ENCODE peak calls at places on chromosomes 16 and 17, in nine cellular contexts. Z is heart right ventricle; H is GM03348; J is activated CD8-positive, alpha-beta T cell treated with anti-CD3 and anti-CD28 coated beads, Interleukin-2, amount 10 ng/mL, durations not matched to agents 7 days and 5 days; R is left cardiac atrium; Y is CD8-positive, alpha-beta T cell; K is HuH-7; N is 8988T; W is effector CD4-positive, alpha-beta T cell. U is an unnamed sample.

GRCh38 chr17:58002154-58002553 is 4.9 kb downstream of the SRSF1 start:
- DNase-seq in Z (no peak), H (no peak), J (no peak), R (no peak), Y (no peak), K (no peak), N (no peak), W (no peak), U (no peak)

GRCh38 chr16:88781140-88782077 is 3.6 kb downstream of the PIEZO1 start:
- DNase-seq in Z (peak), H (no peak), J (peak), R (peak), Y (no peak), K (no peak), N (peak), W (peak), U (no peak)

GRCh38 chr17:37607637-37608368 is 1.4 kb downstream of the SYNRG start:
- DNase-seq in Z (no peak), H (no peak), J (peak), R (no peak), Y (no peak), K (no peak), N (no peak), W (no peak), U (peak)

GRCh38 chr17:21001813-21002221 is 41.0 kb downstream of the USP22 start:
- DNase-seq in Z (no peak), H (no peak), J (no peak), R (no peak), Y (no peak), K (no peak), N (no peak), W (no peak), U (no peak)

GRCh38 chr16:66503030-66503429 is 46.9 kb downstream of the TK2 start:
- DNase-seq in Z (no peak), H (no peak), J (peak), R (no peak), Y (no peak), K (no peak), N (no peak), W (no peak), U (peak)

GRCh38 chr17:81309140-81309858 is 14.2 kb upstream of the SLC38A10 start:
- DNase-seq in Z (peak), H (peak), J (peak), R (peak), Y (no peak), K (peak), N (peak), W (no peak), U (no peak)

GRCh38 chr17:65433592-65433991 is 127.9 kb downstream of the AXIN2 start:
- DNase-seq in Z (no peak), H (no peak), J (no peak), R (no peak), Y (no peak), K (no peak), N (no peak), W (no peak), U (no peak)

GRCh38 chr16:4935231-4935855 is 1.6 kb downstream of the PPL start:
- DNase-seq in Z (peak), H (peak), J (no peak), R (peak), Y (no peak), K (no peak), N (no peak), W (no peak), U (peak)

GRCh38 chr16:74936902-74937560 is 47.9 kb downstream of the WDR59 start:
- DNase-seq in Z (no peak), H (peak), J (no peak), R (no peak), Y (no peak), K (no peak), N (no peak), W (no peak), U (no peak)

GRCh38 chr17:82791532-82791931 is 39.7 kb downstream of the TBCD start:
- DNase-seq in Z (no peak), H (no peak), J (no peak), R (no peak), Y (no peak), K (no peak), N (no peak), W (no peak), U (no peak)

GRCh38 chr16:2776500-2777139 is 460 bp downstream of the ELOB start:
- DNase-seq in Z (peak), H (peak), J (peak), R (peak), Y (no peak), K (no peak), N (no peak), W (no peak), U (no peak)

GRCh38 chr16:60682219-60682618 is 1354.0 kb downstream of the CDH8 start:
- DNase-seq in Z (no peak), H (no peak), J (no peak), R (no peak), Y (no peak), K (no peak), N (no peak), W (no peak), U (no peak)

GRCh38 chr17:8140413-8141029 is 11.7 kb downstream of the PER1 start:
- DNase-seq in Z (no peak), H (no peak), J (no peak), R (no peak), Y (no peak), K (no peak), N (no peak), W (no peak), U (peak)